ENCODE peak calls at places on chromosomes 6 and 20, in ten cellular contexts. One of them, this sample, is unnamed.

GRCh38 chr6:151389640-151390275 is 1.6 kb downstream of the ZBTB2 start:
- DNase-seq in cardiac muscle cell: peak
- DNase-seq in GM23248: peak
- DNase-seq in heart right ventricle: peak
- DNase-seq in GM12878: no peak
- DNase-seq in tibial artery: peak
- DNase-seq in fibroblast of lung: peak
- DNase-seq in SK-N-MC: peak
- DNase-seq in foreskin keratinocyte: peak
- DNase-seq in OCI-LY7: peak
- DNase-seq in this sample: peak

GRCh38 chr6:166774292-166774691 is 147.2 kb upstream of the RPS6KA2 start:
- DNase-seq in cardiac muscle cell: no peak
- DNase-seq in GM23248: no peak
- DNase-seq in heart right ventricle: no peak
- DNase-seq in GM12878: no peak
- DNase-seq in tibial artery: no peak
- DNase-seq in fibroblast of lung: no peak
- DNase-seq in SK-N-MC: no peak
- DNase-seq in foreskin keratinocyte: no peak
- DNase-seq in OCI-LY7: no peak
- DNase-seq in this sample: no peak

GRCh38 chr6:166736606-166737005 is 109.6 kb upstream of the RPS6KA2 start:
- DNase-seq in cardiac muscle cell: no peak
- DNase-seq in GM23248: peak
- DNase-seq in heart right ventricle: no peak
- DNase-seq in GM12878: no peak
- DNase-seq in tibial artery: no peak
- DNase-seq in fibroblast of lung: peak
- DNase-seq in SK-N-MC: no peak
- DNase-seq in foreskin keratinocyte: peak
- DNase-seq in OCI-LY7: no peak
- DNase-seq in this sample: no peak

GRCh38 chr6:35552285-35552917 is 39.7 kb upstream of the TULP1 start:
- DNase-seq in cardiac muscle cell: no peak
- DNase-seq in GM23248: peak
- DNase-seq in heart right ventricle: no peak
- DNase-seq in GM12878: peak
- DNase-seq in tibial artery: no peak
- DNase-seq in fibroblast of lung: peak
- DNase-seq in SK-N-MC: peak
- DNase-seq in foreskin keratinocyte: no peak
- DNase-seq in OCI-LY7: peak
- DNase-seq in this sample: no peak

GRCh38 chr6:30670760-30671527 is 1.9 kb downstream of the DHX16 start:
- DNase-seq in cardiac muscle cell: no peak
- DNase-seq in GM23248: peak
- DNase-seq in heart right ventricle: no peak
- DNase-seq in GM12878: no peak
- DNase-seq in tibial artery: no peak
- DNase-seq in fibroblast of lung: no peak
- DNase-seq in SK-N-MC: no peak
- DNase-seq in foreskin keratinocyte: no peak
- DNase-seq in OCI-LY7: no peak
- DNase-seq in this sample: no peak

GRCh38 chr20:24779166-24779565 is 169.9 kb upstream of the CST7 start:
- DNase-seq in cardiac muscle cell: no peak
- DNase-seq in GM23248: no peak
- DNase-seq in heart right ventricle: no peak
- DNase-seq in GM12878: no peak
- DNase-seq in tibial artery: peak
- DNase-seq in fibroblast of lung: no peak
- DNase-seq in SK-N-MC: no peak
- DNase-seq in foreskin keratinocyte: no peak
- DNase-seq in OCI-LY7: no peak
- DNase-seq in this sample: no peak

GRCh38 chr6:31270788-31271640 is 878 bp downstream of the HLA-C start:
- DNase-seq in cardiac muscle cell: peak
- DNase-seq in GM23248: peak
- DNase-seq in heart right ventricle: peak
- DNase-seq in GM12878: no peak
- DNase-seq in tibial artery: peak
- DNase-seq in fibroblast of lung: peak
- DNase-seq in SK-N-MC: no peak
- DNase-seq in foreskin keratinocyte: peak
- DNase-seq in OCI-LY7: peak
- DNase-seq in this sample: no peak

GRCh38 chr6:54267798-54268197 is 40.4 kb upstream of the TINAG start:
- DNase-seq in cardiac muscle cell: peak
- DNase-seq in GM23248: peak
- DNase-seq in heart right ventricle: no peak
- DNase-seq in GM12878: no peak
- DNase-seq in tibial artery: no peak
- DNase-seq in fibroblast of lung: peak
- DNase-seq in SK-N-MC: no peak
- DNase-seq in foreskin keratinocyte: no peak
- DNase-seq in OCI-LY7: peak
- DNase-seq in this sample: no peak

GRCh38 chr20:59002874-59003399 is 4.1 kb downstream of the CTSZ start:
- DNase-seq in cardiac muscle cell: no peak
- DNase-seq in GM23248: no peak
- DNase-seq in heart right ventricle: no peak
- DNase-seq in GM12878: no peak
- DNase-seq in tibial artery: peak
- DNase-seq in fibroblast of lung: no peak
- DNase-seq in SK-N-MC: no peak
- DNase-seq in foreskin keratinocyte: no peak
- DNase-seq in OCI-LY7: no peak
- DNase-seq in this sample: no peak

GRCh38 chr6:157885876-157886275 is 62.8 kb downstream of the SNX9 start:
- DNase-seq in cardiac muscle cell: no peak
- DNase-seq in GM23248: no peak
- DNase-seq in heart right ventricle: no peak
- DNase-seq in GM12878: no peak
- DNase-seq in tibial artery: no peak
- DNase-seq in fibroblast of lung: no peak
- DNase-seq in SK-N-MC: no peak
- DNase-seq in foreskin keratinocyte: no peak
- DNase-seq in OCI-LY7: no peak
- DNase-seq in this sample: no peak

GRCh38 chr6:90217621-90218496 is 78.8 kb downstream of the BACH2 start:
- DNase-seq in cardiac muscle cell: peak
- DNase-seq in GM23248: no peak
- DNase-seq in heart right ventricle: peak
- DNase-seq in GM12878: no peak
- DNase-seq in tibial artery: no peak
- DNase-seq in fibroblast of lung: no peak
- DNase-seq in SK-N-MC: no peak
- DNase-seq in foreskin keratinocyte: no peak
- DNase-seq in OCI-LY7: no peak
- DNase-seq in this sample: no peak

GRCh38 chr20:48864738-48865318 is 37.0 kb upstream of the PREX1 start:
- DNase-seq in cardiac muscle cell: no peak
- DNase-seq in GM23248: no peak
- DNase-seq in heart right ventricle: no peak
- DNase-seq in GM12878: no peak
- DNase-seq in tibial artery: no peak
- DNase-seq in fibroblast of lung: no peak
- DNase-seq in SK-N-MC: no peak
- DNase-seq in foreskin keratinocyte: no peak
- DNase-seq in OCI-LY7: no peak
- DNase-seq in this sample: no peak

GRCh38 chr6:155031091-155031490 is 36.0 kb downstream of the TIAM2 start:
- DNase-seq in cardiac muscle cell: no peak
- DNase-seq in GM23248: no peak
- DNase-seq in heart right ventricle: no peak
- DNase-seq in GM12878: no peak
- DNase-seq in tibial artery: no peak
- DNase-seq in fibroblast of lung: no peak
- DNase-seq in SK-N-MC: no peak
- DNase-seq in foreskin keratinocyte: peak
- DNase-seq in OCI-LY7: no peak
- DNase-seq in this sample: no peak

GRCh38 chr6:136401749-136402148 is 112.1 kb upstream of the BCLAF1 start:
- DNase-seq in cardiac muscle cell: no peak
- DNase-seq in GM23248: peak
- DNase-seq in heart right ventricle: no peak
- DNase-seq in GM12878: no peak
- DNase-seq in tibial artery: no peak
- DNase-seq in fibroblast of lung: peak
- DNase-seq in SK-N-MC: no peak
- DNase-seq in foreskin keratinocyte: no peak
- DNase-seq in OCI-LY7: no peak
- DNase-seq in this sample: no peak

GRCh38 chr6:31560697-31561058 is 11.4 kb upstream of the LTA start:
- DNase-seq in cardiac muscle cell: no peak
- DNase-seq in GM23248: no peak
- DNase-seq in heart right ventricle: no peak
- DNase-seq in GM12878: no peak
- DNase-seq in tibial artery: no peak
- DNase-seq in fibroblast of lung: no peak
- DNase-seq in SK-N-MC: no peak
- DNase-seq in foreskin keratinocyte: no peak
- DNase-seq in OCI-LY7: no peak
- DNase-seq in this sample: no peak

GRCh38 chr6:108453601-108454157 is 107.0 kb upstream of the FOXO3 start:
- DNase-seq in cardiac muscle cell: no peak
- DNase-seq in GM23248: peak
- DNase-seq in heart right ventricle: peak
- DNase-seq in GM12878: no peak
- DNase-seq in tibial artery: no peak
- DNase-seq in fibroblast of lung: peak
- DNase-seq in SK-N-MC: no peak
- DNase-seq in foreskin keratinocyte: no peak
- DNase-seq in OCI-LY7: peak
- DNase-seq in this sample: no peak

GRCh38 chr6:113050979-113051378 is 703.8 kb downstream of the RFPL4B start:
- DNase-seq in cardiac muscle cell: peak
- DNase-seq in GM23248: no peak
- DNase-seq in heart right ventricle: no peak
- DNase-seq in GM12878: no peak
- DNase-seq in tibial artery: no peak
- DNase-seq in fibroblast of lung: no peak
- DNase-seq in SK-N-MC: no peak
- DNase-seq in foreskin keratinocyte: no peak
- DNase-seq in OCI-LY7: no peak
- DNase-seq in this sample: no peak

GRCh38 chr20:10761232-10761631 is 87.4 kb upstream of the JAG1 start:
- DNase-seq in cardiac muscle cell: no peak
- DNase-seq in GM23248: no peak
- DNase-seq in heart right ventricle: no peak
- DNase-seq in GM12878: no peak
- DNase-seq in tibial artery: no peak
- DNase-seq in fibroblast of lung: peak
- DNase-seq in SK-N-MC: no peak
- DNase-seq in foreskin keratinocyte: peak
- DNase-seq in OCI-LY7: no peak
- DNase-seq in this sample: no peak
- H3K27ac ChIP-seq in cardiac muscle cell: no peak
- H3K27ac ChIP-seq in GM23248: no peak
- H3K27ac ChIP-seq in heart right ventricle: no peak
- H3K27ac ChIP-seq in GM12878: no peak
- H3K27ac ChIP-seq in tibial artery: peak
- H3K27ac ChIP-seq in fibroblast of lung: no peak
- H3K27ac ChIP-seq in SK-N-MC: no peak
- H3K27ac ChIP-seq in foreskin keratinocyte: no peak
- H3K27ac ChIP-seq in OCI-LY7: no peak
- H3K27ac ChIP-seq in this sample: no peak

DNA sequence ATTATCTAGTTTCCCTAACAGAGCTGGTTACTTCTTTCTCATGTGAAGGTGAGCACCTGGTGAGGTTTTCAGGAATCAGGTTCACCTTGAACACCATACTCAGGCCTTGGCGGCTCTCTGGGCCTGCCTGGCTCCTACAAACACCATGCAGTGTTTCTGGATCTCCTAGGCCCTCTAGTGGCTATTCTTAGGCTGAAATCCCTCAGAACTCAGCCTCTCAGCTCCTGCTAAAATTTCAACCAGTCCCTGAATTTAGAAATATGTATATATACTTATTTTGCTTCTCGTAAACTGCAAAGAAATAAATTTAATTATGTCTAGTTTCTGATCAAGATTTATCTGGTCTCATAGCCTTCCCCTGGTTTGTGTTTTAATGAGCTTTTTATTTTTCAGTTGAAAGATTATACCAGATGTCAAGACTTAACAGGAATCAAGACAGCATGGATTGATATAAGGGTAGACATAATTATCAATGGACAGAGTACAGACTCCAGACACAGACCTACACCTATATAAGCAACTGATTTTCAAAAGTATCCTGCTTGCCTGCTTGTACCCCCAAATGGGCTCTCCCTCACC is 55.9 kb downstream of the ANKEF1 start:
- DNase-seq in cardiac muscle cell: peak
- DNase-seq in GM23248: peak
- DNase-seq in heart right ventricle: peak
- DNase-seq in GM12878: no peak
- DNase-seq in tibial artery: no peak
- DNase-seq in fibroblast of lung: peak
- DNase-seq in SK-N-MC: peak
- DNase-seq in foreskin keratinocyte: no peak
- DNase-seq in OCI-LY7: peak
- DNase-seq in this sample: peak
- H3K27ac ChIP-seq in cardiac muscle cell: no peak
- H3K27ac ChIP-seq in GM23248: no peak
- H3K27ac ChIP-seq in heart right ventricle: no peak
- H3K27ac ChIP-seq in GM12878: no peak
- H3K27ac ChIP-seq in tibial artery: no peak
- H3K27ac ChIP-seq in fibroblast of lung: no peak
- H3K27ac ChIP-seq in SK-N-MC: no peak
- H3K27ac ChIP-seq in foreskin keratinocyte: no peak
- H3K27ac ChIP-seq in OCI-LY7: no peak
- H3K27ac ChIP-seq in this sample: no peak

DNA sequence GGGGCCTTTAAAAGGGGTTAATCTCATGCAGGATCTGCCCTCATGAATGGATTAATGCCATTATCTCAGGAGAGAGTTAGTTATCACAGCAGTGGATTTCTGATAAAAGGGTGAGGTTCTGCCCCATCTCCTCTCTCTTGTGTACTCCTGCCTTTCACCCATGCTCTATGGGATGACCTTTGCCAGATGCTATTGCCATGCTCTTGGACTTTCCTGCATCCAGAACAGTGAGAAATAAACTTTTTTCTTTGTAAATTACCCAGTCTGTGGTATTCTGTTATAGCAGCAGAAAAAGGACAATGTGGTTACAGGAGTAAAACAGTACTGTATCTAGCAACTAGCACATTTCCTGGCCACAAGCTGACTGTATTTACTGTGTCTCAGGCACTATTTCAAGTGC is 58.0 kb upstream of the CCN2 start:
- DNase-seq in cardiac muscle cell: no peak
- DNase-seq in GM23248: no peak
- DNase-seq in heart right ventricle: no peak
- DNase-seq in GM12878: no peak
- DNase-seq in tibial artery: no peak
- DNase-seq in fibroblast of lung: no peak
- DNase-seq in SK-N-MC: no peak
- DNase-seq in foreskin keratinocyte: no peak
- DNase-seq in OCI-LY7: no peak
- DNase-seq in this sample: no peak
- H3K27ac ChIP-seq in cardiac muscle cell: no peak
- H3K27ac ChIP-seq in GM23248: no peak
- H3K27ac ChIP-seq in heart right ventricle: no peak
- H3K27ac ChIP-seq in GM12878: no peak
- H3K27ac ChIP-seq in tibial artery: no peak
- H3K27ac ChIP-seq in fibroblast of lung: no peak
- H3K27ac ChIP-seq in SK-N-MC: no peak
- H3K27ac ChIP-seq in foreskin keratinocyte: no peak
- H3K27ac ChIP-seq in OCI-LY7: no peak
- H3K27ac ChIP-seq in this sample: no peak

GRCh38 chr20:5865604-5866003 is 84.7 kb downstream of the TRMT6 start:
- DNase-seq in cardiac muscle cell: no peak
- DNase-seq in GM23248: no peak
- DNase-seq in heart right ventricle: no peak
- DNase-seq in GM12878: no peak
- DNase-seq in tibial artery: no peak
- DNase-seq in fibroblast of lung: no peak
- DNase-seq in SK-N-MC: no peak
- DNase-seq in foreskin keratinocyte: peak
- DNase-seq in OCI-LY7: no peak
- DNase-seq in this sample: no peak
- H3K27ac ChIP-seq in cardiac muscle cell: no peak
- H3K27ac ChIP-seq in GM23248: no peak
- H3K27ac ChIP-seq in heart right ventricle: no peak
- H3K27ac ChIP-seq in GM12878: no peak
- H3K27ac ChIP-seq in tibial artery: no peak
- H3K27ac ChIP-seq in fibroblast of lung: no peak
- H3K27ac ChIP-seq in SK-N-MC: no peak
- H3K27ac ChIP-seq in foreskin keratinocyte: peak
- H3K27ac ChIP-seq in OCI-LY7: no peak
- H3K27ac ChIP-seq in this sample: no peak

This sample was measured in substantia nigra.